ENCODE peak calls at places on chromosomes 5 and 9, in eight cellular contexts. One of them, this sample, is unnamed.

GRCh38 chr9:13769641-13770040 is 490.1 kb upstream of the MPDZ start:
- DNase-seq in GM13977: no peak
- DNase-seq in caudate nucleus: no peak
- DNase-seq in memory B cell: no peak
- DNase-seq in A172: no peak
- DNase-seq in GM10248: no peak
- DNase-seq in WTC11: no peak
- DNase-seq in IMR-90: no peak
- DNase-seq in this sample: no peak

GRCh38 chr5:1561402-1561929 is 37.7 kb upstream of the LPCAT1 start:
- DNase-seq in caudate nucleus: no peak
- DNase-seq in GM13977: no peak
- DNase-seq in GM10248: no peak
- DNase-seq in WTC11: no peak
- DNase-seq in memory B cell: no peak
- DNase-seq in A172: no peak
- DNase-seq in IMR-90: no peak
- DNase-seq in this sample: no peak

GRCh38 chr5:167578977-167579700 is 712.3 kb upstream of the WWC1 start:
- DNase-seq in A172: no peak
- DNase-seq in memory B cell: no peak
- DNase-seq in GM10248: no peak
- DNase-seq in WTC11: no peak
- DNase-seq in caudate nucleus: no peak
- DNase-seq in IMR-90: peak
- DNase-seq in GM13977: no peak
- DNase-seq in this sample: no peak

GRCh38 chr9:123378028-123378427 is 22.0 kb downstream of the CRB2 start:
- DNase-seq in GM13977: no peak
- DNase-seq in GM10248: no peak
- DNase-seq in memory B cell: no peak
- DNase-seq in caudate nucleus: no peak
- DNase-seq in WTC11: no peak
- DNase-seq in A172: no peak
- DNase-seq in IMR-90: no peak
- DNase-seq in this sample: no peak

GRCh38 chr5:7926296-7926695 is 57.3 kb downstream of the MTRR start:
- DNase-seq in A172: peak
- DNase-seq in GM10248: no peak
- DNase-seq in GM13977: no peak
- DNase-seq in IMR-90: peak
- DNase-seq in WTC11: no peak
- DNase-seq in caudate nucleus: no peak
- DNase-seq in memory B cell: no peak
- DNase-seq in this sample: no peak

GRCh38 chr5:136028782-136029742 is at the start of gene TGFBI:
- DNase-seq in A172: no peak
- DNase-seq in caudate nucleus: no peak
- DNase-seq in GM10248: peak
- DNase-seq in memory B cell: no peak
- DNase-seq in IMR-90: peak
- DNase-seq in GM13977: peak
- DNase-seq in WTC11: peak
- DNase-seq in this sample: no peak

GRCh38 chr5:82211855-82212572 is 66.1 kb downstream of the RPS23 start:
- DNase-seq in memory B cell: no peak
- DNase-seq in GM13977: no peak
- DNase-seq in WTC11: no peak
- DNase-seq in GM10248: no peak
- DNase-seq in A172: no peak
- DNase-seq in IMR-90: no peak
- DNase-seq in caudate nucleus: no peak
- DNase-seq in this sample: no peak

GRCh38 chr5:140468188-140468587 is 66.6 kb downstream of the ANKHD1 start:
- DNase-seq in caudate nucleus: no peak
- DNase-seq in WTC11: no peak
- DNase-seq in GM10248: no peak
- DNase-seq in GM13977: no peak
- DNase-seq in memory B cell: no peak
- DNase-seq in A172: no peak
- DNase-seq in IMR-90: no peak
- DNase-seq in this sample: no peak

GRCh38 chr5:119022017-119022745 is 33.8 kb upstream of the DTWD2 start:
- DNase-seq in WTC11: no peak
- DNase-seq in memory B cell: no peak
- DNase-seq in IMR-90: peak
- DNase-seq in GM10248: peak
- DNase-seq in A172: peak
- DNase-seq in caudate nucleus: no peak
- DNase-seq in GM13977: peak
- DNase-seq in this sample: no peak

GRCh38 chr5:179553875-179554274 is 3.5 kb downstream of the RUFY1 start:
- DNase-seq in caudate nucleus: no peak
- DNase-seq in WTC11: no peak
- DNase-seq in A172: peak
- DNase-seq in memory B cell: no peak
- DNase-seq in GM10248: no peak
- DNase-seq in IMR-90: peak
- DNase-seq in GM13977: no peak
- DNase-seq in this sample: no peak

GRCh38 chr5:176420086-176420485 is 3.7 kb upstream of the CLTB start:
- DNase-seq in A172: no peak
- DNase-seq in IMR-90: no peak
- DNase-seq in GM10248: no peak
- DNase-seq in GM13977: no peak
- DNase-seq in WTC11: no peak
- DNase-seq in caudate nucleus: no peak
- DNase-seq in memory B cell: no peak
- DNase-seq in this sample: no peak

GRCh38 chr5:172456076-172456800 is 1.9 kb upstream of the SH3PXD2B start:
- DNase-seq in A172: no peak
- DNase-seq in GM10248: no peak
- DNase-seq in IMR-90: no peak
- DNase-seq in WTC11: no peak
- DNase-seq in GM13977: no peak
- DNase-seq in caudate nucleus: no peak
- DNase-seq in memory B cell: no peak
- DNase-seq in this sample: no peak

GRCh38 chr5:14397717-14398116 is 183.9 kb upstream of the OTULINL start:
- DNase-seq in GM10248: no peak
- DNase-seq in memory B cell: no peak
- DNase-seq in caudate nucleus: no peak
- DNase-seq in IMR-90: peak
- DNase-seq in WTC11: no peak
- DNase-seq in A172: peak
- DNase-seq in GM13977: no peak
- DNase-seq in this sample: no peak

GRCh38 chr9:26163931-26164330 is 485.7 kb upstream of the TUSC1 start:
- DNase-seq in caudate nucleus: peak
- DNase-seq in memory B cell: no peak
- DNase-seq in IMR-90: peak
- DNase-seq in A172: no peak
- DNase-seq in GM13977: no peak
- DNase-seq in GM10248: no peak
- DNase-seq in WTC11: no peak
- DNase-seq in this sample: no peak

GRCh38 chr5:124825250-124825982 is 79.0 kb upstream of the ZNF608 start:
- DNase-seq in GM10248: no peak
- DNase-seq in caudate nucleus: no peak
- DNase-seq in A172: no peak
- DNase-seq in IMR-90: no peak
- DNase-seq in WTC11: no peak
- DNase-seq in memory B cell: peak
- DNase-seq in GM13977: no peak
- DNase-seq in this sample: no peak

GRCh38 chr5:174828786-174829510 is 104.6 kb downstream of the MSX2 start:
- DNase-seq in GM10248: no peak
- DNase-seq in GM13977: no peak
- DNase-seq in WTC11: no peak
- DNase-seq in IMR-90: no peak
- DNase-seq in caudate nucleus: no peak
- DNase-seq in A172: no peak
- DNase-seq in memory B cell: no peak
- DNase-seq in this sample: no peak

GRCh38 chr9:123368481-123369153 is 12.6 kb downstream of the CRB2 start:
- DNase-seq in A172: no peak
- DNase-seq in IMR-90: no peak
- DNase-seq in WTC11: no peak
- DNase-seq in GM13977: no peak
- DNase-seq in memory B cell: no peak
- DNase-seq in GM10248: no peak
- DNase-seq in caudate nucleus: peak
- DNase-seq in this sample: no peak

GRCh38 chr5:143066556-143067281 is 296.5 kb downstream of the ARHGAP26 start:
- DNase-seq in caudate nucleus: no peak
- DNase-seq in GM13977: peak
- DNase-seq in WTC11: no peak
- DNase-seq in memory B cell: no peak
- DNase-seq in IMR-90: no peak
- DNase-seq in GM10248: peak
- DNase-seq in A172: no peak
- DNase-seq in this sample: no peak

GRCh38 chr5:159975462-159976019 is 33.4 kb upstream of the TTC1 start:
- DNase-seq in WTC11: no peak
- DNase-seq in caudate nucleus: no peak
- DNase-seq in memory B cell: no peak
- DNase-seq in GM10248: no peak
- DNase-seq in A172: peak
- DNase-seq in GM13977: no peak
- DNase-seq in IMR-90: peak
- DNase-seq in this sample: no peak

GRCh38 chr9:91775011-91775707 is 174.9 kb downstream of the ROR2 start:
- DNase-seq in GM10248: peak
- DNase-seq in WTC11: peak
- DNase-seq in caudate nucleus: peak
- DNase-seq in GM13977: peak
- DNase-seq in A172: peak
- DNase-seq in IMR-90: peak
- DNase-seq in memory B cell: peak
- DNase-seq in this sample: peak